ENCODE peak calls at places on chromosomes 1 and 21, in six cellular contexts. V is neural crest cell, H is glutamatergic neuron, P is GM12891, T is pons, K is fibroblast of lung. D is an unnamed sample.

GRCh38 chr1:20280399-20280798 is 10.3 kb upstream of the VWA5B1 start:
- DNase-seq in V (no peak), H (no peak), P (no peak), T (no peak), K (no peak), D (no peak)

GRCh38 chr1:113809651-113810602 is 2.3 kb downstream of the RSBN1 start:
- DNase-seq in V (no peak), H (no peak), P (no peak), T (no peak), K (peak; percentile 51), D (no peak)

GRCh38 chr1:21511579-21512522 is 2.6 kb downstream of the ALPL start:
- DNase-seq in V (no peak), H (no peak), P (no peak), T (peak; percentile 17), K (peak; percentile 98), D (no peak)

GRCh38 chr1:16189003-16189402 is 23.4 kb downstream of the ARHGEF19 start:
- DNase-seq in V (no peak), H (no peak), P (no peak), T (no peak), K (no peak), D (no peak)

GRCh38 chr1:111483166-111483565 is 9.4 kb downstream of the C1orf162 start:
- DNase-seq in V (no peak), H (no peak), P (no peak), T (no peak), K (peak; percentile 49), D (no peak)

GRCh38 chr21:36499578-36500471 is 19.9 kb upstream of the CLDN14 start:
- DNase-seq in V (no peak), H (no peak), P (no peak), T (no peak), K (peak; percentile 45), D (no peak)

GRCh38 chr1:29646161-29646775 is 409.9 kb downstream of the PTPRU start:
- DNase-seq in V (no peak), H (no peak), P (no peak), T (no peak), K (no peak), D (no peak)

GRCh38 chr1:72282271-72282656 is at the start of gene NEGR1:
- DNase-seq in V (peak; percentile 22), H (peak; percentile 60), P (no peak), T (peak; percentile 61), K (peak; percentile 74), D (no peak)

GRCh38 chr1:42433324-42433860 is 22.4 kb downstream of the ZMYND12 start:
- DNase-seq in V (no peak), H (no peak), P (no peak), T (no peak), K (no peak), D (no peak)

GRCh38 chr21:41171210-41171609 is 3.2 kb downstream of the BACE2 start:
- DNase-seq in V (no peak), H (no peak), P (no peak), T (peak; percentile 83), K (peak; percentile 72), D (no peak)

GRCh38 chr1:223198628-223198965 is 55.5 kb upstream of the TLR5 start:
- DNase-seq in V (no peak), H (no peak), P (no peak), T (no peak), K (no peak), D (no peak)

GRCh38 chr1:234495231-234495990 is 16.4 kb upstream of the TARBP1 start:
- DNase-seq in V (no peak), H (no peak), P (no peak), T (no peak), K (peak; percentile 97), D (peak; percentile 57)

D was measured in GM10248.